ENCODE peak calls at places on chromosome 9, in six cellular contexts. C, D, Q, N, S and O are unnamed samples.

GRCh38 chr9:136021171-136021890 is 60.2 kb upstream of the UBAC1 start:
- DNase-seq in C (no peak), D (no peak), Q (no peak), N (no peak), S (no peak), O (no peak)

GRCh38 chr9:28810375-28811075 is 1237.2 kb upstream of the C9orf72 start:
- DNase-seq in C (no peak), D (no peak), Q (no peak), N (no peak), S (no peak), O (no peak)

GRCh38 chr9:26809795-26810194 is 82.8 kb downstream of the CAAP1 start:
- DNase-seq in C (no peak), D (peak), Q (no peak), N (no peak), S (no peak), O (no peak)

GRCh38 chr9:15724006-15724405 is 171.2 kb downstream of the CCDC171 start:
- DNase-seq in C (no peak), D (no peak), Q (no peak), N (no peak), S (no peak), O (no peak)

GRCh38 chr9:121440265-121440664 is 59.4 kb downstream of the GGTA1 start:
- DNase-seq in C (no peak), D (no peak), Q (no peak), N (no peak), S (no peak), O (no peak)

GRCh38 chr9:101593345-101593744 is 1.4 kb downstream of the PPP3R2 start:
- DNase-seq in C (no peak), D (no peak), Q (no peak), N (no peak), S (no peak), O (no peak)

GRCh38 chr9:91486699-91487497 is 63.3 kb upstream of the NFIL3 start:
- DNase-seq in C (no peak), D (no peak), Q (no peak), N (no peak), S (no peak), O (no peak)

GRCh38 chr9:136017813-136018190 is 56.6 kb upstream of the UBAC1 start:
- DNase-seq in C (no peak), D (no peak), Q (peak), N (no peak), S (no peak), O (no peak)

GRCh38 chr9:135030711-135031245 is 56.7 kb upstream of the OLFM1 start:
- DNase-seq in C (no peak), D (no peak), Q (no peak), N (peak), S (no peak), O (no peak)

GRCh38 chr9:77022783-77023440 is 3.5 kb downstream of the FOXB2 start:
- DNase-seq in C (peak), D (no peak), Q (peak), N (no peak), S (no peak), O (no peak)

GRCh38 chr9:104868687-104869404 is 59.1 kb downstream of the ABCA1 start:
- DNase-seq in C (peak), D (peak), Q (peak), N (peak), S (peak), O (no peak)

GRCh38 chr9:133807037-133807436 is 68.9 kb upstream of the SARDH start:
- DNase-seq in C (no peak), D (no peak), Q (no peak), N (no peak), S (no peak), O (no peak)

GRCh38 chr9:37405764-37406380 is 16.6 kb upstream of the GRHPR start:
- DNase-seq in C (no peak), D (no peak), Q (no peak), N (no peak), S (no peak), O (no peak)

GRCh38 chr9:85289142-85289541 is 452.6 kb downstream of the AGTPBP1 start:
- DNase-seq in C (no peak), D (no peak), Q (no peak), N (no peak), S (no peak), O (no peak)

GRCh38 chr9:14433293-14433818 is 119.4 kb upstream of the NFIB start:
- DNase-seq in C (no peak), D (no peak), Q (no peak), N (no peak), S (no peak), O (no peak)

GRCh38 chr9:34559616-34560546 is 29.6 kb downstream of the CNTFR start:
- DNase-seq in C (no peak), D (no peak), Q (no peak), N (no peak), S (no peak), O (no peak)